ENCODE peak calls at places on chromosomes 12 and 14, in six cellular contexts. J is foreskin fibroblast, L is HFF-Myc, I is endothelial cell, N is fibroblast of pulmonary artery, K is GM06990. B is an unnamed sample.

GRCh38 chr14:105419305-105420091 is at the start of gene MTA1:
- DNase-seq in L (no peak), K (peak), N (no peak), J (peak), I (no peak), B (no peak)

GRCh38 chr12:94149781-94150482 is 1.6 kb downstream of the PLXNC1 start:
- DNase-seq in L (no peak), N (peak), I (peak), J (no peak), K (no peak), B (no peak)

GRCh38 chr12:41013921-41014642 is 174.0 kb upstream of the PDZRN4 start:
- DNase-seq in J (no peak), K (no peak), I (no peak), N (peak), L (no peak), B (no peak)

GRCh38 chr14:61365667-61366194 is 44.4 kb downstream of the PRKCH start:
- DNase-seq in K (no peak), L (no peak), N (peak), I (no peak), J (no peak), B (no peak)

GRCh38 chr12:90226211-90226610 is 517.6 kb upstream of the ATP2B1 start:
- DNase-seq in N (no peak), L (no peak), I (no peak), K (no peak), J (no peak), B (no peak)

GRCh38 chr12:14403711-14404164 is 38.3 kb downstream of the ATF7IP start:
- DNase-seq in J (no peak), N (peak), I (no peak), L (peak), K (peak), B (peak)

GRCh38 chr14:95026851-95027463 is 130.4 kb downstream of the DICER1 start:
- DNase-seq in K (no peak), I (no peak), L (no peak), N (no peak), J (no peak), B (no peak)

GRCh38 chr14:32343926-32344430 is 14.9 kb downstream of the AKAP6 start:
- DNase-seq in K (no peak), N (no peak), I (no peak), J (no peak), L (no peak), B (no peak)

GRCh38 chr12:12985817-12986408 is 14.2 kb downstream of the HEBP1 start:
- DNase-seq in J (no peak), K (no peak), L (no peak), N (peak), I (peak), B (peak)

GRCh38 chr12:7994731-7995205 is 37.7 kb upstream of the FOXJ2 start:
- DNase-seq in N (peak), K (no peak), J (peak), I (no peak), L (peak), B (peak)

GRCh38 chr14:69002069-69002468 is 23.0 kb upstream of the ACTN1 start:
- DNase-seq in J (no peak), K (no peak), N (peak), L (no peak), I (peak), B (no peak)

GRCh38 chr12:55712700-55713415 is 3.0 kb upstream of the BLOC1S1 start:
- DNase-seq in N (peak), K (no peak), J (no peak), L (no peak), I (no peak), B (no peak)

GRCh38 chr14:72894623-72895378 is 900 bp upstream of the DPF3 start:
- DNase-seq in I (peak), K (peak), N (no peak), J (no peak), L (no peak), B (no peak)

GRCh38 chr14:103628221-103628683 is 759 bp upstream of the KLC1 start:
- DNase-seq in L (no peak), I (peak), N (peak), J (peak), K (peak), B (peak)

GRCh38 chr12:49644620-49644994 is 21.2 kb downstream of the PRPF40B start:
- DNase-seq in K (no peak), J (peak), L (peak), I (peak), N (peak), B (peak)

GRCh38 chr12:39685854-39686608 is 66.4 kb upstream of the ABCD2 start:
- DNase-seq in N (no peak), J (no peak), L (no peak), I (no peak), K (no peak), B (no peak)

GRCh38 chr14:49620182-49621113 is at the start of the genes MGAT2 and RPL36AL:
- DNase-seq in L (peak), J (peak), I (peak), N (peak), K (peak), B (peak)
- TF ChIP-seq CTCF in L (no peak), J (peak), I (peak), N (peak), K (peak), B (peak)

GRCh38 chr14:90799420-90799819 is 16.8 kb downstream of the TTC7B start:
- DNase-seq in K (no peak), L (no peak), I (no peak), J (no peak), N (no peak), B (no peak)

GRCh38 chr14:90797919-90798318 is 18.3 kb downstream of the TTC7B start:
- DNase-seq in J (no peak), K (no peak), N (no peak), L (no peak), I (no peak), B (no peak)

GRCh38 chr14:90797451-90797850 is 18.8 kb downstream of the TTC7B start:
- DNase-seq in K (no peak), L (no peak), N (no peak), J (no peak), I (no peak), B (no peak)

GRCh38 chr14:90796319-90796718 is 19.9 kb downstream of the TTC7B start:
- DNase-seq in J (no peak), I (no peak), K (no peak), L (no peak), N (no peak), B (no peak)

GRCh38 chr14:90795744-90796143 is 20.5 kb downstream of the TTC7B start:
- DNase-seq in N (peak), J (peak), I (peak), L (peak), K (no peak), B (peak)
- TF ChIP-seq CTCF in N (no peak), J (no peak), I (no peak), L (no peak), K (no peak), B (no peak)

DNA sequence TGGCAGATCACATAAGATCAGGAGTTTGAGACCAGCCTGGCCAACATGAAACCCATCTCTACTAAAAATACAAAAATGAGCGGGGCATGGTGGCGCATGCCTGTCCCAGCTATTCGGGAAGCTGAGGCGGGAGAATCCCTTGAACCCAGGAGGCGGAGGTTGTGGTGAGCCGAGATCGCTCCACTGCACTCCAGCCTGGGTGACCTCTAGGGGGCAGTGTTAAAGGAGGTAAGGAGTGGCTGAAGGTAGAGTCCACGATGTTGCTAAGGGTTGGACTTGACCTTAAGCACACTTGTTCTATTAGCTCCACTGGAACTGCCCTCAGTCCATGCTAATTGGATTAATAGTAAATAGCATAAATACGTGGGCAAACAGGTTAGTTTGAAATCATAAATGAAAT is 62.4 kb upstream of the PSMC1 start:
- DNase-seq in L (no peak), J (no peak), N (peak), K (no peak), I (peak), B (no peak)
- TF ChIP-seq CTCF in L (peak), J (no peak), N (peak), K (peak), I (no peak), B (peak)

GRCh38 chr12:58539295-58539694 is 381.0 kb downstream of the LRIG3 start:
- DNase-seq in J (no peak), I (no peak), N (no peak), K (no peak), L (no peak), B (no peak)

GRCh38 chr12:58537278-58537677 is 383.0 kb downstream of the LRIG3 start:
- DNase-seq in J (peak), I (no peak), L (peak), N (peak), K (no peak), B (peak)

GRCh38 chr12:58541300-58541690 is 379.0 kb downstream of the LRIG3 start:
- DNase-seq in J (no peak), L (no peak), K (no peak), I (no peak), N (peak), B (no peak)

GRCh38 chr12:58544281-58544680 is 376.0 kb downstream of the LRIG3 start:
- DNase-seq in J (no peak), I (no peak), N (no peak), K (no peak), L (no peak), B (no peak)

GRCh38 chr12:58540480-58541299 is 379.6 kb downstream of the LRIG3 start:
- DNase-seq in L (peak), J (peak), N (peak), K (peak), I (peak), B (peak)
- TF ChIP-seq CTCF in L (peak), J (peak), N (peak), K (peak), I (peak), B (peak)

B was measured in HFFc6.